ENCODE peak calls at places on chromosomes 7 and 10, in six cellular contexts. S, O, V, M, N and E are unnamed samples.

GRCh38 chr7:16688249-16688648 is 42.3 kb downstream of the BZW2 start:
- DNase-seq in V (peak; percentile 62), N (no peak), S (no peak), M (peak; percentile 37), O (peak; percentile 25), E (no peak)

GRCh38 chr7:98073047-98073446 is 33.6 kb upstream of the LMTK2 start:
- DNase-seq in S (no peak), N (no peak), O (no peak), V (no peak), M (no peak), E (no peak)

GRCh38 chr10:70596110-70596798 is 6.3 kb downstream of the PRF1 start:
- DNase-seq in O (no peak), M (no peak), S (no peak), V (no peak), N (no peak), E (no peak)

GRCh38 chr7:5429857-5430611 is 6.4 kb upstream of the TNRC18 start:
- DNase-seq in N (no peak), O (no peak), V (peak; percentile 49), S (no peak), M (peak; percentile 79), E (peak; percentile 68)

GRCh38 chr10:7007575-7008190 is 403.2 kb downstream of the SFMBT2 start:
- DNase-seq in V (no peak), O (no peak), N (no peak), M (no peak), S (no peak), E (no peak)

GRCh38 chr10:131845505-131846223 is 55.1 kb upstream of the PPP2R2D start:
- DNase-seq in O (peak; percentile 1), M (no peak), N (no peak), V (no peak), S (no peak), E (no peak)

GRCh38 chr10:232878-233277 is 97.6 kb downstream of the ZMYND11 start:
- DNase-seq in N (no peak), S (no peak), V (no peak), O (no peak), M (no peak), E (no peak)

GRCh38 chr7:68505721-68506120 is 1092.6 kb upstream of the AUTS2 start:
- DNase-seq in N (no peak), S (no peak), V (no peak), O (no peak), M (no peak), E (no peak)

GRCh38 chr7:2159176-2159520 is 73.6 kb downstream of the MAD1L1 start:
- DNase-seq in N (no peak), V (no peak), S (no peak), M (no peak), O (no peak), E (peak; percentile 86)

GRCh38 chr7:92281031-92281430 is 35.3 kb downstream of the ANKIB1 start:
- DNase-seq in S (no peak), V (no peak), M (no peak), N (no peak), O (no peak), E (no peak)

GRCh38 chr7:92615861-92616260 is 25.7 kb upstream of the FAM133B start:
- DNase-seq in V (no peak), N (no peak), S (no peak), O (no peak), M (no peak), E (no peak)

GRCh38 chr10:70378122-70378521 is 4.3 kb downstream of the LRRC20 start:
- DNase-seq in O (no peak), N (no peak), S (no peak), M (peak; percentile 86), V (peak; percentile 92), E (no peak)

GRCh38 chr10:69874464-69874863 is 72.8 kb downstream of the COL13A1 start:
- DNase-seq in O (no peak), V (peak; percentile 79), M (peak; percentile 85), S (no peak), N (no peak), E (no peak)

GRCh38 chr10:91251430-91252056 is 31.1 kb downstream of the PCGF5 start:
- DNase-seq in S (peak; percentile 29), O (peak; percentile 44), V (peak; percentile 66), M (peak; percentile 76), N (peak; percentile 39), E (peak; percentile 14)

GRCh38 chr10:92916433-92916832 is 68.1 kb downstream of the EXOC6 start:
- DNase-seq in M (no peak), N (no peak), O (no peak), S (no peak), V (no peak), E (peak; percentile 5)

GRCh38 chr7:141495057-141495456 is 56.2 kb upstream of the AGK start:
- DNase-seq in M (no peak), N (no peak), V (no peak), S (no peak), O (no peak), E (no peak)

GRCh38 chr10:117784776-117785175 is 242.2 kb downstream of the EMX2 start:
- DNase-seq in N (no peak), S (no peak), M (no peak), V (no peak), O (no peak), E (no peak)

GRCh38 chr10:117790621-117791020 is 248.1 kb downstream of the EMX2 start:
- DNase-seq in O (no peak), V (no peak), S (no peak), M (no peak), N (no peak), E (no peak)

GRCh38 chr10:117788911-117789310 is 246.4 kb downstream of the EMX2 start:
- DNase-seq in O (no peak), N (no peak), M (no peak), V (no peak), S (no peak), E (no peak)

GRCh38 chr10:117792214-117792613 is 249.7 kb downstream of the EMX2 start:
- DNase-seq in V (no peak), O (no peak), S (no peak), N (no peak), M (no peak), E (no peak)

DNA sequence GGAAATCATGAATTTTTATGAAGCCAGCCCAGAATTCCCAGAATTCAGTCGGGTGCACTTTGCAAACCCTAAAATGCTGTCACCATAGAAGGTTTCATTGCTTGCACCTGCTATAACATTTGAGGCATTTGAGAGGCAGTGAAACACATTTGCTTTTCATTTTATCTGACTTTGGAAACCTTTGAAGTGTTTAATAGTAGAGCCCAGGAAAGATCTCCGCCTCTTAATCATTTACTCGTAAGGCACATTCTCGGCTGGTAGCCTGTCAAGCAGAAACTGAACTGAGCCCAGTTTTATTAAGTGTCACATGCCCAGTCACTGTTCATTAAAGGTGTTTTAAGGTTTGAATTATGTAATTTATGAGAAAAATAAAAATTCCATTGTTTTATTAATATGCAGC is 247.6 kb downstream of the EMX2 start:
- DNase-seq in O (no peak), M (no peak), S (no peak), N (no peak), V (no peak), E (no peak)
- H3K4me3 ChIP-seq in O (no peak overlapping the region), M (no peak overlapping the region), S (no peak overlapping the region), N (no peak overlapping the region), V (no peak overlapping the region), E (no peak overlapping the region)

DNA sequence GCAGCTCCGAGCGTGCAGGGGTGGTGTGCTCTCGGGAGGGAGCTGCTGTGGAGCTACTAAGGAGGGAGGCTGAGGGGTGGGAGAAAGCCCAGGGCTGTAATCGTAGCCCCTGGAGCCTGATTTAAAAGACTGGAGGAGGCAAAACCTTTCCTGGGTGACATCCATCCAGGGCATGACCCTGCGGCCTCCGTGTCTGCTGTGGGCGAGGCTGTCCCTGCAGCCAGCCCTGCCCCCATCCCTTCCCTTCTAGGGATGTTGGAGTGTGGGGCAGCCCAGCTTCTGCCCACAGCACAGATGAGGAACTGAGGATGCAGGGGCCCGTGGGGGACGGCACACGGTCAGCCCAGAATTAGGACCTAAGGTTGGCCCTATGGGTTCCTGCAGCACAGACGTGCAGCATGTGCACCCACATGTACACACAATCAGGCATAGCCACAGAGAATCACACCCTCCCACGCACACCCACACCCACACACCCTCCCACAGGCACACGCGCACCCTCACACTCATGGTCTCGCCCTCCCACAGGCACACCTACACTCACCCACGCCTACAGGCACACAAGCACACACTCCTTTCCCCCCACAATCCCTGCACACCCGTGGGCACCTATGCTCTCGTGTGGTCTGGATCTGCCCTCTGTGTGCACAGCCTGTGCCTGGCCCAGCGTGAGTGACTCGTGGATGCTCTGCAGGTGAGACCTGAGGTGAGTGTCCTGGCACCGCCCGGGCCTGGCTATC is 110.6 kb upstream of the FAM20C start:
- DNase-seq in S (no peak), O (no peak), M (no peak), N (no peak), V (no peak), E (peak; percentile 63)
- H3K4me3 ChIP-seq in S (no peak overlapping the region), O (no peak overlapping the region), M (no peak overlapping the region), N (no peak overlapping the region), V (no peak overlapping the region), E (no peak overlapping the region)

DNA sequence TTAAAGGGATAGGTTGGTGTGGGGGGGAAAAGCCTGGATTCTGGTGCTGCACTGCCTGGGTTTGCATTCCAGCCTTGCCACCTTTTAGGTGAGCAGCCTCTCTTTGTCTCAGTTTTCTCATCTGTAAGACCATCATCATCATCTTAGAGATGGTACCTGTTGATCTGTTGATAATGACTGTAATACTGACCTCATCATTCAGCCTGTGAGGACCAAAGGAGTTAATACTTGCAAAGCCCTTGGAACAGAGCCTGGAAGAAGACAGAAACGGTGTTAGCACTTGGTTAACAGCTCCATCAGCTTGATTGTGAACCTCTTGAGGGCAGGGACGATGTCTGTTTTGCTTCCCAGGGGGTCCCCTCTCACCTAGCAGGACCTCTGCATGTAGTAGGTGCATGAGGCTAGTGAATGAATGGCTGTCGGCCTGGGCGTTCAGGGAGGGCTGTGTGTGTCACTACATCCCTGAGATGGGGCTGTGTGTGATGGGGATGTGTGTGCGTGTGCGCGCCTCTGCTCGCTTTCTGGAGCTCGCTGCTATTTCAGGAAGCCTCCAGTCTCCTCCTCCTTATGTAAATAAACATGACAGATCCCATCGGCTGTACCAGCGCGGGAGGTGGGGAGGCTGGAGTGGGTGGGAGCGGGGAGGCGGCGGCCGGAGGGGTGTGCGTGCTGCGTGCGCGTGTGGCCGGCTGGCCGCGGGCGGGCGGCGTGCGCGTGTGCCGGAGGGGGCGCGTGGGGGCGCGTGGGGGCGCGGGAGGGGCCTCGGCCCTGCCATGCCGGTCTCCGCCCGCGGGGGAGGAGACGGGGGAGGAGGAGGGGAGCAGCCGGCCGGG is 61.2 kb downstream of the NEURL1 start:
- DNase-seq in O (peak; percentile 86), V (peak; percentile 39), M (peak; percentile 74), N (peak; percentile 48), S (no peak), E (peak; percentile 92)
- H3K4me3 ChIP-seq in O (peak overlapping the region; percentile 58), V (no peak overlapping the region), M (peak overlapping the region; percentile 49), N (peak overlapping the region; percentile 40), S (no peak overlapping the region), E (peak overlapping the region; percentile 47)

GRCh38 chr10:100736809-100737358 is 8.5 kb upstream of the PAX2 start:
- DNase-seq in N (no peak), M (no peak), S (no peak), V (no peak), O (no peak), E (peak; percentile 35)
- H3K4me3 ChIP-seq in N (no peak overlapping the region), M (no peak overlapping the region), S (no peak overlapping the region), V (no peak overlapping the region), O (no peak overlapping the region), E (no peak overlapping the region)

GRCh38 chr7:97005764-97006145 is 402 bp downstream of the DLX6 start:
- DNase-seq in N (no peak), S (no peak), V (no peak), M (no peak), O (no peak), E (no peak)
- H3K4me3 ChIP-seq in N (peak overlapping the region; percentile 44), S (no peak overlapping the region), V (peak overlapping the region; percentile 12), M (peak overlapping the region; percentile 47), O (peak overlapping the region; percentile 80), E (peak overlapping the region; percentile 38)

GRCh38 chr7:69516208-69516820 is 82.0 kb upstream of the AUTS2 start:
- DNase-seq in S (no peak), V (no peak), M (no peak), O (no peak), N (no peak), E (no peak)
- H3K4me3 ChIP-seq in S (no peak overlapping the region), V (no peak overlapping the region), M (no peak overlapping the region), O (no peak overlapping the region), N (no peak overlapping the region), E (no peak overlapping the region)